ENCODE peak calls at places on chromosomes 12 and 14, in eight cellular contexts. E, K, X, J, Y, P, C and N are unnamed samples.

GRCh38 chr12:68495666-68496065 is 115.0 kb upstream of the RAP1B start:
- DNase-seq in E (no peak), K (no peak), X (no peak), J (no peak), Y (peak), P (no peak), C (no peak), N (no peak)

GRCh38 chr12:14577344-14577743 is 9.7 kb upstream of the PLBD1 start:
- DNase-seq in E (no peak), K (no peak), X (no peak), J (no peak), Y (no peak), P (no peak), C (no peak), N (no peak)

GRCh38 chr12:79435742-79436141 is 255.0 kb downstream of the PAWR start:
- DNase-seq in E (no peak), K (no peak), X (no peak), J (no peak), Y (no peak), P (no peak), C (no peak), N (no peak)

GRCh38 chr12:42484996-42485395 is 104.5 kb downstream of the PRICKLE1 start:
- DNase-seq in E (no peak), K (no peak), X (no peak), J (no peak), Y (peak), P (no peak), C (no peak), N (no peak)

GRCh38 chr12:109763201-109763841 is 49.7 kb downstream of the FAM222A start:
- DNase-seq in E (peak), K (peak), X (peak), J (peak), Y (no peak), P (no peak), C (peak), N (no peak)

GRCh38 chr12:29581641-29582040 is 84.2 kb upstream of the OVCH1 start:
- DNase-seq in E (no peak), K (no peak), X (no peak), J (no peak), Y (no peak), P (no peak), C (no peak), N (no peak)

GRCh38 chr12:131699434-131699833 is 11.5 kb upstream of the SFSWAP start:
- DNase-seq in E (no peak), K (no peak), X (no peak), J (no peak), Y (no peak), P (no peak), C (no peak), N (no peak)

GRCh38 chr14:69170848-69171247 is 17.9 kb upstream of the DCAF5 start:
- DNase-seq in E (no peak), K (no peak), X (no peak), J (no peak), Y (no peak), P (no peak), C (no peak), N (no peak)

GRCh38 chr12:117485984-117486839 is 124.8 kb upstream of the NOS1 start:
- DNase-seq in E (no peak), K (no peak), X (no peak), J (peak), Y (no peak), P (no peak), C (no peak), N (no peak)

GRCh38 chr14:94385553-94386057 is 2.8 kb downstream of the SERPINA1 start:
- DNase-seq in E (no peak), K (no peak), X (no peak), J (no peak), Y (no peak), P (peak), C (no peak), N (no peak)

GRCh38 chr14:36605506-36605857 is 23.1 kb upstream of the NKX2-8 start:
- DNase-seq in E (no peak), K (no peak), X (no peak), J (no peak), Y (no peak), P (no peak), C (no peak), N (no peak)

GRCh38 chr14:96776791-96777190 is 20.4 kb upstream of the VRK1 start:
- DNase-seq in E (no peak), K (no peak), X (no peak), J (no peak), Y (no peak), P (no peak), C (no peak), N (no peak)

GRCh38 chr14:75220097-75220496 is 43.7 kb upstream of the TMED10 start:
- DNase-seq in E (no peak), K (no peak), X (no peak), J (no peak), Y (no peak), P (no peak), C (no peak), N (no peak)

GRCh38 chr12:127496255-127496654 is 770.7 kb upstream of the TMEM132C start:
- DNase-seq in E (no peak), K (peak), X (no peak), J (no peak), Y (no peak), P (no peak), C (no peak), N (no peak)

GRCh38 chr14:104731249-104731924 is 7.4 kb downstream of the ADSS1 start:
- DNase-seq in E (no peak), K (peak), X (no peak), J (peak), Y (peak), P (no peak), C (peak), N (no peak)

GRCh38 chr12:9745191-9745590 is 12.3 kb upstream of the CLECL1 start:
- DNase-seq in E (no peak), K (no peak), X (no peak), J (no peak), Y (no peak), P (no peak), C (no peak), N (no peak)

GRCh38 chr12:124305136-124305535 is 10.2 kb downstream of the RFLNA start:
- DNase-seq in E (peak), K (no peak), X (no peak), J (no peak), Y (no peak), P (no peak), C (no peak), N (no peak)

GRCh38 chr14:92448786-92449185 is 64.8 kb upstream of the RIN3 start:
- DNase-seq in E (no peak), K (no peak), X (no peak), J (no peak), Y (no peak), P (no peak), C (no peak), N (no peak)

GRCh38 chr14:54564071-54564798 is 2.7 kb upstream of the SAMD4A start:
- DNase-seq in E (no peak), K (no peak), X (no peak), J (peak), Y (peak), P (peak), C (no peak), N (no peak)

GRCh38 chr12:89350661-89351488 is 1.4 kb downstream of the DUSP6 start:
- DNase-seq in E (peak), K (no peak), X (no peak), J (no peak), Y (peak), P (no peak), C (no peak), N (peak)

GRCh38 chr14:76486251-76486743 is 110.4 kb downstream of the ESRRB start:
- DNase-seq in E (no peak), K (peak), X (no peak), J (no peak), Y (peak), P (no peak), C (no peak), N (no peak)

GRCh38 chr14:96277890-96278289 is 21.9 kb downstream of the BDKRB1 start:
- DNase-seq in E (no peak), K (no peak), X (no peak), J (no peak), Y (no peak), P (no peak), C (no peak), N (no peak)

GRCh38 chr14:71060795-71061455 is 153.7 kb downstream of the PCNX1 start:
- DNase-seq in E (no peak), K (no peak), X (no peak), J (no peak), Y (no peak), P (no peak), C (no peak), N (no peak)

GRCh38 chr12:79127268-79127895 is 262.8 kb downstream of the SYT1 start:
- DNase-seq in E (no peak), K (no peak), X (no peak), J (peak), Y (no peak), P (no peak), C (no peak), N (no peak)

GRCh38 chr14:48842785-48843184 is 743.4 kb downstream of the RPS29 start:
- DNase-seq in E (no peak), K (no peak), X (no peak), J (no peak), Y (no peak), P (no peak), C (no peak), N (no peak)

GRCh38 chr12:81542621-81543020 is 216.5 kb downstream of the PPFIA2 start:
- DNase-seq in E (no peak), K (no peak), X (no peak), J (no peak), Y (no peak), P (no peak), C (no peak), N (no peak)

GRCh38 chr14:65069874-65070709 is 32.2 kb downstream of the MAX start:
- DNase-seq in E (peak), K (no peak), X (peak), J (no peak), Y (no peak), P (no peak), C (peak), N (no peak)

GRCh38 chr12:42609605-42610004 is 20.1 kb upstream of the PRICKLE1 start:
- DNase-seq in E (no peak), K (no peak), X (no peak), J (no peak), Y (no peak), P (no peak), C (peak), N (no peak)

GRCh38 chr14:65686761-65687160 is 274.2 kb downstream of the FUT8 start:
- DNase-seq in E (no peak), K (no peak), X (no peak), J (no peak), Y (no peak), P (no peak), C (no peak), N (no peak)

GRCh38 chr12:25745281-25745680 is 192.2 kb upstream of the LMNTD1 start:
- DNase-seq in E (no peak), K (no peak), X (no peak), J (no peak), Y (no peak), P (no peak), C (no peak), N (no peak)

GRCh38 chr12:52876371-52876770 is 27.6 kb upstream of the KRT78 start:
- DNase-seq in E (peak), K (no peak), X (peak), J (peak), Y (no peak), P (no peak), C (no peak), N (no peak)

GRCh38 chr12:4421590-4422031 is 24.0 kb downstream of the FGF6 start:
- DNase-seq in E (no peak), K (peak), X (no peak), J (peak), Y (peak), P (peak), C (peak), N (no peak)

GRCh38 chr14:81348086-81348485 is 52.0 kb downstream of the STON2 start:
- DNase-seq in E (no peak), K (no peak), X (no peak), J (no peak), Y (no peak), P (no peak), C (no peak), N (no peak)

GRCh38 chr14:84864582-84865271 is 665.2 kb upstream of the FLRT2 start:
- DNase-seq in E (no peak), K (no peak), X (no peak), J (no peak), Y (peak), P (no peak), C (no peak), N (no peak)

GRCh38 chr14:73752297-73752992 is 38.3 kb upstream of the PNMA1 start:
- DNase-seq in E (no peak), K (no peak), X (no peak), J (peak), Y (no peak), P (no peak), C (peak), N (no peak)

GRCh38 chr14:30426463-30426862 is 132.5 kb upstream of the G2E3 start:
- DNase-seq in E (no peak), K (no peak), X (no peak), J (no peak), Y (no peak), P (no peak), C (no peak), N (no peak)

GRCh38 chr14:51547260-51547659 is 104.5 kb upstream of the FRMD6 start:
- DNase-seq in E (no peak), K (no peak), X (no peak), J (peak), Y (peak), P (no peak), C (peak), N (no peak)

GRCh38 chr12:14902465-14902864 is 16.8 kb upstream of the MGP start:
- DNase-seq in E (no peak), K (no peak), X (no peak), J (no peak), Y (no peak), P (no peak), C (no peak), N (no peak)

GRCh38 chr14:103561381-103562134 is 899 bp downstream of the BAG5 start:
- DNase-seq in E (peak), K (no peak), X (no peak), J (no peak), Y (peak), P (peak), C (peak), N (no peak)

GRCh38 chr14:62455446-62455845 is 589.8 kb downstream of the KCNH5 start:
- DNase-seq in E (no peak), K (no peak), X (no peak), J (no peak), Y (no peak), P (no peak), C (no peak), N (no peak)
- TF ChIP-seq CTCF in E (no peak), K (no peak), X (no peak), J (no peak), Y (no peak), P (no peak), C (no peak), N (no peak)

GRCh38 chr14:37673439-37673838 is 78.0 kb downstream of the TTC6 start:
- DNase-seq in E (no peak), K (no peak), X (no peak), J (no peak), Y (no peak), P (no peak), C (no peak), N (no peak)

GRCh38 chr14:37668646-37669045 is 73.2 kb downstream of the TTC6 start:
- DNase-seq in E (no peak), K (no peak), X (no peak), J (no peak), Y (no peak), P (no peak), C (no peak), N (no peak)

GRCh38 chr14:37665951-37666350 is 70.5 kb downstream of the TTC6 start:
- DNase-seq in E (no peak), K (no peak), X (no peak), J (no peak), Y (no peak), P (no peak), C (no peak), N (no peak)

GRCh38 chr14:37665479-37665878 is 70.0 kb downstream of the TTC6 start:
- DNase-seq in E (no peak), K (no peak), X (no peak), J (no peak), Y (no peak), P (no peak), C (no peak), N (no peak)

DNA sequence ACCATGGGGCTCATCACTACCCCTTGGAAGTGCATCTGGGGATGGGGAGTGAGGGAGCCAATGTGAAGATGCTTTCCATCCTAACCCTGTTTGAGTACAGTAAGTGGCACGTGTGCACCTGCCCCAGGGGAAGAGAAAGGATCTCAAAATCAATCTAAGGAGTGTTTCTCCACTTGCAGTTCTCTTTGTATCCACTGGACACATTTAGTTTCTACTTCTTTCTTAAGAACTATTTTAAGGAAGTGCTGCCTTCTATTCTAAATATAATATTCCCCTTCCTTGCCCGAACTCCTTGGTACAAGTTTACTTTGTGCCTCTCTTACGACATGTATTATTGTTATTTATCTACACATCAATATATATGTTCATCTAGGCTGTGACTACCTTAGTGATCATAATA is 73.8 kb downstream of the TTC6 start:
- DNase-seq in E (no peak), K (no peak), X (no peak), J (no peak), Y (no peak), P (no peak), C (no peak), N (no peak)
- TF ChIP-seq CTCF in E (no peak), K (no peak), X (no peak), J (no peak), Y (no peak), P (no peak), C (no peak), N (no peak)

GRCh38 chr14:106694638-106695393 is 1168.4 kb downstream of the TMEM121 start:
- DNase-seq in E (peak), K (peak), X (peak), J (peak), Y (no peak), P (peak), C (no peak), N (peak)
- TF ChIP-seq CTCF in E (peak), K (peak), X (no peak), J (no peak), Y (no peak), P (peak), C (no peak), N (peak)

GRCh38 chr14:67555518-67556090 is 22.5 kb downstream of the PLEKHH1 start:
- DNase-seq in E (no peak), K (no peak), X (peak), J (no peak), Y (peak), P (no peak), C (no peak), N (no peak)

GRCh38 chr14:67557118-67557517 is 24.0 kb downstream of the PLEKHH1 start:
- DNase-seq in E (no peak), K (no peak), X (no peak), J (peak), Y (no peak), P (no peak), C (no peak), N (no peak)

GRCh38 chr14:67554341-67554740 is 21.3 kb downstream of the PLEKHH1 start:
- DNase-seq in E (no peak), K (no peak), X (no peak), J (no peak), Y (no peak), P (no peak), C (no peak), N (no peak)

GRCh38 chr14:67557656-67558055 is 24.6 kb downstream of the PLEKHH1 start:
- DNase-seq in E (no peak), K (no peak), X (no peak), J (no peak), Y (no peak), P (no peak), C (no peak), N (no peak)

DNA sequence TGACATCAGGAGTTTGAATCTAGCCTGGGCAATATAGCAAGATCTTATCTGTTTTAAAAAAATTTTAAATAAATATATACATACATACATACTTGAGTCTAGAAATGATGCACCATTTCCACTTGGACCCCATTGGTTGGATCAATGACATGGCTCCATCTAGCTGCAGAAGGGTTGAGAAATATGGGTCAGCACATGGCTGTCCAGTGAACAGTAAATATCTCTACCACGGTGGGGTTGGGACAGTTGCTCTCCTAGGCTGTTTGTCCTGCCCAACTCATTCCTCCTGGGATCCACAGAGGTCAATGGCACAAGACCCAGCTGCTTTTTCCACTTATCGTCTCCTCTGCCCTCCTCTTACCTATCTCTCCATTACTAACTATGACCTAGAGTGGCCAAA is 23.6 kb downstream of the PLEKHH1 start:
- DNase-seq in E (no peak), K (no peak), X (no peak), J (no peak), Y (no peak), P (no peak), C (no peak), N (no peak)
- TF ChIP-seq CTCF in E (no peak), K (no peak), X (no peak), J (no peak), Y (no peak), P (no peak), C (no peak), N (no peak)

GRCh38 chr12:54125950-54126695 is 62.7 kb downstream of the SMUG1 start:
- DNase-seq in E (no peak), K (peak), X (no peak), J (no peak), Y (no peak), P (no peak), C (peak), N (no peak)

GRCh38 chr12:54129028-54129903 is 59.5 kb downstream of the SMUG1 start:
- DNase-seq in E (no peak), K (no peak), X (no peak), J (no peak), Y (no peak), P (no peak), C (no peak), N (no peak)

GRCh38 chr12:54127538-54128259 is 61.1 kb downstream of the SMUG1 start:
- DNase-seq in E (no peak), K (no peak), X (no peak), J (no peak), Y (no peak), P (no peak), C (no peak), N (no peak)

GRCh38 chr12:54128466-54128865 is 60.3 kb downstream of the SMUG1 start:
- DNase-seq in E (no peak), K (no peak), X (no peak), J (no peak), Y (no peak), P (no peak), C (no peak), N (no peak)

GRCh38 chr12:54126696-54127537 is 61.9 kb downstream of the SMUG1 start:
- DNase-seq in E (peak), K (peak), X (peak), J (no peak), Y (no peak), P (no peak), C (peak), N (no peak)
- TF ChIP-seq CTCF in E (no peak), K (no peak), X (no peak), J (no peak), Y (no peak), P (no peak), C (no peak), N (no peak)

GRCh38 chr12:2673966-2674810 is 120.6 kb upstream of the FKBP4 start:
- DNase-seq in E (no peak), K (no peak), X (no peak), J (peak), Y (no peak), P (no peak), C (no peak), N (no peak)
- TF ChIP-seq CTCF in E (no peak), K (peak), X (no peak), J (no peak), Y (no peak), P (no peak), C (no peak), N (no peak)

DNA sequence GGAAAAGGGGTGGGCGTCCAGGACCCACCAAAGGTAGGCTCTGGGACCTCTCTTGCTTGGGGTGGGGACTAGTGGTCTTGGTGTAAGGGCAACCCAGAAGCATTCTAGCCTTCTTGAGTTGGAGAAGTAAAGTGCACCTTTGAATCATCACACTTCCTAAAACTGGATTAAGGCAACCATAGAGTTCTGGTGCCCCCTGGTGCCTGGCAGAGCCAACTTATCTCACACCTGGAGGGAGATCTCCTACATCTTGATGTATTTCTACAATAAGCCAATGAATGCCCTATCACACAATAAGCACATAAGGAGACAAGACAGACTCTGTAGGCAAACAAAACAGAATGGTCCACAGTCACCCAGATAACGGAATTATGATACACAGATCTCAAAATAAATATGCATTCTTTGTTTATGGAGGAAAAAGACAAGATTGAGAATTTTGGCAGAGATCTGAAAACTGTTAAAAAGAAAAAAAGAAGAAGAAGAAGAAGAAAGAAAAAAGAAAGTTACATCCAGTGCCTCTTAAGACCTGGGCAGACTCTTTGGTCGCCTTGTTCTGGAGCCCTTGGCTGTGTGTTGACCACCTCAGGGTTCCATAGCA is 95.9 kb upstream of the PPP2R5C start:
- DNase-seq in E (no peak), K (peak), X (no peak), J (peak), Y (peak), P (peak), C (peak), N (no peak)
- TF ChIP-seq CTCF in E (peak), K (peak), X (peak), J (peak), Y (peak), P (peak), C (peak), N (no peak)